ENCODE peak calls at places on chromosomes 7 and 10, in ten cellular contexts. W is adrenal gland, C is HepG2, Z is endothelial cell of umbilical vein, B is tibial nerve, M is IMR-90, R is stomach, U is A549, G is thyroid gland, T is upper lobe of left lung. I is an unnamed sample.

GRCh38 chr10:77692782-77693181 is 55.2 kb upstream of the KCNMA1 start:
- DNase-seq in B (no peak), R (no peak), C (no peak), M (peak), T (no peak), G (no peak), W (no peak), U (no peak), Z (no peak), I (peak)

GRCh38 chr7:156896388-156897022 is 3.5 kb upstream of the LMBR1 start:
- DNase-seq in B (no peak), Z (no peak), C (no peak), M (no peak), U (no peak), T (no peak), R (no peak), W (no peak), G (no peak), I (no peak)

GRCh38 chr10:5553400-5554170 is 28.8 kb downstream of the CALML3 start:
- DNase-seq in C (no peak), M (no peak), Z (no peak), R (no peak), U (no peak), G (no peak), W (no peak), T (no peak), B (peak), I (no peak)

GRCh38 chr10:50592961-50593418 is 30.8 kb downstream of the SGMS1 start:
- DNase-seq in Z (no peak), W (no peak), T (no peak), M (peak), G (no peak), R (no peak), U (no peak), C (no peak), B (no peak), I (no peak)

GRCh38 chr10:128697437-128697836 is 571.2 kb upstream of the MKI67 start:
- DNase-seq in U (no peak), W (no peak), C (no peak), B (no peak), M (no peak), R (no peak), Z (no peak), T (no peak), G (no peak), I (no peak)

GRCh38 chr10:80414126-80414898 is 6.0 kb downstream of the PRXL2A start:
- DNase-seq in W (no peak), G (no peak), R (no peak), C (peak), M (peak), U (no peak), B (no peak), Z (peak), T (no peak), I (no peak)

GRCh38 chr10:12742776-12743175 is 258.7 kb downstream of the CCDC3 start:
- DNase-seq in U (no peak), R (no peak), C (no peak), B (no peak), Z (no peak), W (no peak), T (no peak), M (no peak), G (no peak), I (no peak)

GRCh38 chr7:117004899-117005298 is 51.6 kb downstream of the ST7 start:
- DNase-seq in M (no peak), T (no peak), G (no peak), C (no peak), U (no peak), B (no peak), R (no peak), W (no peak), Z (no peak), I (no peak)

GRCh38 chr7:98240961-98241673 is 10.9 kb downstream of the TECPR1 start:
- DNase-seq in Z (peak), T (peak), M (peak), U (peak), C (peak), B (no peak), R (peak), W (peak), G (peak), I (no peak)

GRCh38 chr7:117127585-117128168 is 174.4 kb downstream of the ST7 start:
- DNase-seq in M (peak), B (peak), U (no peak), T (no peak), W (peak), G (peak), R (peak), C (peak), Z (peak), I (peak)

GRCh38 chr7:155090647-155091046 is 20.5 kb downstream of the HTR5A start:
- DNase-seq in U (no peak), M (no peak), T (no peak), Z (no peak), G (no peak), C (no peak), W (no peak), B (no peak), R (no peak), I (no peak)

GRCh38 chr10:100969175-100970075 is at the start of gene SEMA4G:
- DNase-seq in U (peak), M (peak), W (peak), R (peak), Z (peak), T (peak), B (no peak), G (peak), C (peak), I (no peak)
- TF ChIP-seq POLR2A in U (no peak), M (no peak), W (no peak), R (no peak), Z (no peak), T (no peak), B (no peak), G (peak), C (peak), I (no peak)

DNA sequence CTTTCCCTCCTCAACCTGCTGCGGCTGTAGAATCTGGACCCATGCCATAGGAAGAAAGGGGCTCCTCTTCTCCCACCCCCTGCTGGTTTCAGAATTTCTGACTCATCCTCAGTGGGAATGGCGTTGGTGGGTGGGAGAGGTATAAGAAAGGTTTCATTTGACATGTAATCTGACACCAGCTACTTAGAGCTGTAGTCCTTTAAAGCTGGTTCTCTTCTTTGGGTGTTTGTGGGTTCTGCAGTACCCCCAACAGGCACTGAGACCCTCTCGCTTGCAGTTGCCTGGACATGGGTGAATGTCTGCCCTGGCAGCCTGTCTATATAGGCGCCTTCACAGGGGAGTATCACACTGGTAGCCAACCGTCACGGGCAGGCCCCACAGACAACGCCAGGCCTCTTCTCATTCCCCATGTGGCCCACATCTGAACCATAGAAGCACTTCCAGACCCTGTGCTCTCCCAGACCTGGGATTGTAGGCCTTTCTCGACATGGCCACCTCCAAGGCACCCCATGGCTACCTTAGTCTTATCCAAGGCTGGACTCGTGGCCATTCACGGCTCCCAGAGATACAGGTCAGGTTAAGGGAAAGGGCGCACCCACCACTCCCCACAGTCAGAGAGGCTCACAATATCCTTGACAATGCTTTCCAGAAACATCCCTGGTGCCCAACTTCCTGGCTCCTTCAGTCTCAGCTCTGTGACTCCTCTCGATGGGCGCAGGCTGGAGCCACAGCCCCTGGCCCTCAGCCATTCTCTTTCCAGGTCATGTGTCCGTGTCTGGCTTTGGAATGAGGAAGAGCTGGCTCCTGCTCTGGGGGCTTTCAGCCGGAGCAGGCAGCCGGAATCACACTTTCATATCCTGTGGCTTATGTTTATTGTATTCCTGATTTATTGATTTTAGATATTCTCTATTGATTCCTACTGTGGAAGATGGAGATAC is 17.5 kb downstream of the ZNF862 start:
- DNase-seq in U (no peak), M (peak), T (no peak), R (no peak), C (peak), G (peak), W (no peak), B (no peak), Z (no peak), I (no peak)
- H3K4me3 ChIP-seq in U (no peak), M (no peak), T (no peak), R (no peak), C (no peak), G (no peak), W (no peak), B (no peak), Z (no peak), I (no peak)

GRCh38 chr10:52074505-52074904 is 239.6 kb upstream of the DKK1 start:
- DNase-seq in T (no peak), G (no peak), R (no peak), W (no peak), C (no peak), U (no peak), Z (no peak), M (no peak), B (no peak), I (no peak)
- TF ChIP-seq CTCF in T (no peak), G (no peak), R (no peak), W (no peak), C (no peak), U (no peak), Z (no peak), M (no peak), B (no peak), I (no peak)

GRCh38 chr7:1939434-1940401 is 269.6 kb downstream of the ELFN1 start:
- DNase-seq in M (no peak), C (no peak), R (no peak), B (no peak), W (no peak), U (no peak), T (peak), G (no peak), Z (no peak), I (no peak)

GRCh38 chr7:1941464-1942025 is 271.5 kb downstream of the ELFN1 start:
- DNase-seq in U (no peak), M (no peak), W (no peak), R (no peak), C (no peak), T (peak), Z (no peak), B (no peak), G (no peak), I (no peak)

GRCh38 chr7:1938788-1939433 is 268.8 kb downstream of the ELFN1 start:
- DNase-seq in M (no peak), T (peak), W (no peak), G (no peak), U (no peak), C (no peak), B (no peak), R (no peak), Z (no peak), I (no peak)

GRCh38 chr7:1940863-1941262 is 270.8 kb downstream of the ELFN1 start:
- DNase-seq in G (no peak), U (no peak), C (no peak), B (no peak), R (no peak), W (no peak), M (no peak), T (peak), Z (no peak), I (no peak)

DNA sequence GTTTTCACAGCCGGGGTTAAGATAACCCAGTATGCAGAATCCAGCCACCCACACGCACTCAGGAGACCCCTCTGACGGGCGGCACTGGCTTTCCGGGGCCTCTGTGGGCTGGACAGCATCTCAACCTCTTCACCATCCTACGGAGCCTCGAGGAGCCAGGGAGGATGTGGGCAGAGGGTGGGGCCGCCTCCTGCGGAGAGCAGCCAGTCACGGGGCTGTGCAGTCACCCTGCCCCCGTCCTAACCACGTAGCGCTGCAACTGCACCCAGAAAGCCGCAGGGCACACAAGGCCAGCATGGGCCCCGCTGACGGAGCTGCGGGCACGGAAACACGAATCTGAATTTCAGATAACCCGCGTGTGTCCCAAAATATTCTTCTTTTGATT is 270.3 kb downstream of the ELFN1 start:
- DNase-seq in Z (no peak), R (peak), G (peak), B (no peak), T (peak), W (peak), U (no peak), M (no peak), C (no peak), I (peak)
- TF ChIP-seq POLR2A in Z (no peak), R (no peak), G (no peak), B (no peak), T (peak), W (no peak), U (no peak), M (no peak), C (no peak), I (no peak)

GRCh38 chr7:150434240-150434639 is 16.2 kb upstream of the GIMAP8 start:
- DNase-seq in T (no peak), B (no peak), W (no peak), M (no peak), G (no peak), U (no peak), C (no peak), R (no peak), Z (no peak), I (peak)
- H3K4me3 ChIP-seq in T (no peak), B (no peak), W (no peak), M (no peak), G (no peak), U (no peak), C (no peak), R (no peak), Z (no peak), I (no peak)

GRCh38 chr7:112449353-112449752 is 907 bp upstream of the IFRD1 start:
- DNase-seq in M (peak), B (no peak), G (peak), Z (peak), T (no peak), W (peak), U (peak), C (peak), R (peak), I (no peak)

GRCh38 chr7:112449902-112450806 is at the start of gene IFRD1:
- DNase-seq in Z (peak), R (peak), G (peak), T (peak), C (peak), U (peak), M (peak), W (peak), B (peak), I (peak)

GRCh38 chr7:112450807-112451661 is 774 bp downstream of the IFRD1 start:
- DNase-seq in Z (peak), G (peak), M (peak), W (peak), C (peak), T (peak), R (peak), U (peak), B (peak), I (peak)

GRCh38 chr7:112453505-112454171 is 3.4 kb downstream of the IFRD1 start:
- DNase-seq in T (no peak), G (no peak), Z (peak), M (peak), C (no peak), B (no peak), U (no peak), R (no peak), W (no peak), I (no peak)

DNA sequence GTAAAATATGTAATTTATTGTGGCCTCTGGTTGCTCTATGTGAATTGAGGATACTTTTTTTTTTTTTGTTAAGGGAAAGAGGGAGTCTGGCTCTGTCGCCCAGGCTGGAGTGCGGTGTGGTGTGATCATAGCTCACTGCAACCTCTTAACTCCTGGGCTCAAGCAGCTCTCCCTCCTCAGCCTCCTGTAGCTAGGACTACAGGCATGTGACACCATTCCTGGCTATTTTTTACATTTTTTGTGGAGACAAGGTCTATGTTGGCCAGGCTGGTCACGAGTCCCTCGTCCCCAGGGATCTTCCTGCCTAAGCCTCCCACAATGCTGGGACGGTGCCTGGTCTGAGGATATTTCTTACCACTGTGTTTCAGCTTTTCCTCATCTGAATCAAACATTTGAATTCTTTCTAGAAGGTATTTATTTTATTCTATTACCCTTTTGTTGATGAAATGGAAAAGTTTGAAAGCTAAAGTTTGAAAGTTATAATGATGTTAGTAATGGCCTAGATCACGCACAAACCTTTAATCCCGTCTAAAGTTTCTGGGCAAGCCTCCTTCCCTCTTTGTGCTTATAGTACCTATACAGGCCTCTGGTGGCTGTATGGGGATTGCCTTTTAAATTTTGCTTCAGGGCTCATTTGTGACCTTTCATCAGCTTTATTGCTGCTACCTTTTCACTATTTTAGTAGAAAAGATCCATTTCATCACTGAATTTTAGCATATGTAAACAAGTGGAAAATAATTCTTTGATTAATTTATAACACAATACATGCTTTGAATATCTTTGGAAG is 2.0 kb downstream of the IFRD1 start:
- DNase-seq in B (peak), R (peak), C (peak), T (no peak), M (peak), U (peak), W (peak), Z (peak), G (peak), I (peak)
- TF ChIP-seq CTCF in B (no peak), R (no peak), C (peak), T (no peak), M (peak), U (no peak), W (no peak), Z (no peak), G (no peak), I (no peak)

DNA sequence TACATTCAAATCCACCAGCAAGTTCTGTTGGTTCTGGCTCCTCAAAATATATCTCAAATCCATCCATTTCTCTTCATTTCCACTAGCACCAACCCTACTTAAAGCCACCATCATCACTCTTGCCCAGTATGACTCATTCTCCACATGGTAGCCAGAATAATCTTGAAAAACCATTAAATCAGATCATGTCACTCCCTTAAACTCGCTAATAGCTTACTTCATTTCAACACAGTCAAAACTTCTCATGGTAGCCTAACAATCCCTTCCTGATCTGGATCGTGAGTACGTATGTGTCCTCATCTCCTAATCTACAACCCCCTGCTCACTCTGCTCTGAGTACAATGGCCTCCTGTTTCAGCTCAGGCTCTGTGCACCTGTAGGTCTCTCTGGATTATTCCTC is 8.7 kb downstream of the EPC1 start:
- DNase-seq in G (no peak), T (no peak), C (no peak), U (no peak), W (no peak), B (no peak), M (peak), R (no peak), Z (no peak), I (no peak)
- TF ChIP-seq POLR2A in G (no peak), T (no peak), C (no peak), U (no peak), W (no peak), B (no peak), M (no peak), R (no peak), Z (no peak), I (no peak)

DNA sequence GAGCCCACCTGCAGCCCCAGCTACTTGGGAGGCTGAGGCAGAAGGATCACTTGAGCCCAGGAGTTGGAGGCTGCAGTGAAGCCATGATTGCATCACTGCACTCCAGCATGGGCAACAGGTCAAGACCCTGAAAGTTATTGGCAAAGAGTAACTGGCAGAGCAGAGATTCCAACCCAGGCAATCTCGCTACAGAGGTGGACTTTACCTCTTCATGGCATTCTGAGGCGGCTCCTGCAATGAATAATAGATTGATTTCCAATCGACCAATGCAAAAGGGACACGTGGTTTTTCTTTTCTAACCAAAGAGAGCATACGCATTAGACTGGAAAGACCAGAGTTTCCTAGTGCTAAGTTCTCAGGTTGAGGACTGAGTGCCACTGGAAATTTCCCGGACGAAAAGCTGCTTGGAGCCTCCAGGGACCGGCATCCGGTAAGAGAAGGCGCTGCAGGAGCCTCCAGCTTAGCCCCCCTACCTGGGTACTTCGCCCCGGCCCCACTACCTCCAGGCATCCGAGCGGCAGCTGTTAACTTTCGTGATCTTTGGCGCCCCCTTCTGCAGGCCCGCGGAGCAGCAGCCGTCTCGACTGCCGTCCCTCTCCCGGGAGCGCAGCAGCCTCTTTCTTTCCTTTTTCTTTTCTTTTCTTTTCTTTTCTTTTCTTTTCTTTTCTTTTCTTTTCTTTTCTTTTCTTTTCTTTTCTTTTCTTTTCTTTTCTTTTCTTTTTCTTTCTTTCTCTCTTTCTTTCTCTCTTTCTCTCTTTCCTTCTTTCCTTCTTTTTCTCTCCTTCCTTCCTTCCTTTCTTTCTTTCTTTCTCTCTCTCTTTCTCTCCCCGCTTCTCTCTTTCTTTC is 4.1 kb downstream of the MBLAC1 start:
- DNase-seq in M (peak), W (peak), G (peak), U (peak), R (peak), Z (peak), C (peak), B (peak), T (peak), I (peak)
- H3K4me3 ChIP-seq in M (no peak), W (no peak), G (no peak), U (no peak), R (peak), Z (no peak), C (peak), B (peak), T (no peak), I (no peak)

I was measured in lower leg skin.